ENCODE peak calls at places on chromosomes 16 and 17, in eight cellular contexts. J is naive thymus-derived CD8-positive, alpha-beta T cell; B is amniotic epithelial cell; P is nephron progenitor cell; W is progenitor cell of endocrine pancreas; R is fibroblast of lung; I is AG04450; U is HT1080. Y is an unnamed sample.

GRCh38 chr17:4605826-4606225 is 21.5 kb downstream of the SMTNL2 start:
- DNase-seq in P (no peak), J (no peak), U (no peak), R (no peak), B (peak), I (no peak), W (no peak), Y (no peak)

GRCh38 chr16:87978127-87978526 is 26.9 kb downstream of the BANP start:
- DNase-seq in J (no peak), W (no peak), U (no peak), B (no peak), P (no peak), I (no peak), R (no peak), Y (no peak)

GRCh38 chr16:813204-813915 is 12.8 kb upstream of the GNG13 start:
- DNase-seq in U (no peak), I (no peak), J (peak), W (peak), P (peak), B (no peak), R (no peak), Y (peak)

GRCh38 chr16:47061204-47061603 is 82.5 kb downstream of the NETO2 start:
- DNase-seq in W (no peak), J (no peak), P (no peak), U (no peak), R (no peak), B (no peak), I (no peak), Y (no peak)

GRCh38 chr16:2497116-2497630 is 16.6 kb upstream of the ATP6V0C start:
- DNase-seq in P (peak), W (no peak), J (no peak), B (no peak), R (no peak), U (no peak), I (no peak), Y (no peak)

GRCh38 chr17:31448467-31449077 is 57.1 kb downstream of the RAB11FIP4 start:
- DNase-seq in B (peak), U (peak), W (no peak), I (peak), J (no peak), P (no peak), R (peak), Y (no peak)

GRCh38 chr17:81494984-81495383 is 17.6 kb downstream of the ACTG1 start:
- DNase-seq in P (no peak), W (no peak), U (no peak), R (no peak), J (no peak), B (peak), I (no peak), Y (no peak)

GRCh38 chr16:30585022-30585399 is 486 bp downstream of the ZNF785 start:
- DNase-seq in J (no peak), B (no peak), R (peak), U (no peak), P (no peak), W (no peak), I (no peak), Y (peak)

GRCh38 chr17:4986403-4986802 is 1.1 kb downstream of the CAMTA2 start:
- DNase-seq in U (peak), W (no peak), I (no peak), R (no peak), J (no peak), P (no peak), B (no peak), Y (no peak)

GRCh38 chr17:15260376-15261062 is 4.6 kb downstream of the PMP22 start:
- DNase-seq in U (peak), P (peak), J (peak), I (peak), B (peak), R (peak), W (peak), Y (peak)

GRCh38 chr17:49971848-49972485 is 3.0 kb downstream of the DLX4 start:
- DNase-seq in I (no peak), B (no peak), U (no peak), W (no peak), J (no peak), R (no peak), P (peak), Y (no peak)

GRCh38 chr16:70378869-70379493 is 32.3 kb downstream of the DDX19A start:
- DNase-seq in J (no peak), U (no peak), W (no peak), B (no peak), R (no peak), I (no peak), P (no peak), Y (no peak)

GRCh38 chr17:80295146-80295545 is 34.5 kb downstream of the RNF213 start:
- DNase-seq in J (no peak), I (no peak), R (no peak), W (no peak), U (no peak), B (no peak), P (no peak), Y (no peak)

GRCh38 chr17:17561408-17562144 is 29.9 kb downstream of the PEMT start:
- DNase-seq in I (no peak), R (no peak), P (no peak), W (no peak), J (no peak), U (no peak), B (no peak), Y (no peak)

GRCh38 chr16:30953111-30953510 is 4.2 kb downstream of the ORAI3 start:
- DNase-seq in U (no peak), P (no peak), J (no peak), B (no peak), I (no peak), R (no peak), W (no peak), Y (no peak)

GRCh38 chr17:78016852-78017251 is 58.3 kb downstream of the TNRC6C start:
- DNase-seq in B (no peak), J (no peak), W (no peak), U (no peak), I (no peak), P (no peak), R (no peak), Y (no peak)

GRCh38 chr16:25419681-25420080 is 162.0 kb upstream of the ZKSCAN2 start:
- DNase-seq in J (no peak), R (no peak), P (no peak), I (no peak), U (no peak), B (no peak), W (no peak), Y (no peak)

Y was measured in CD4-positive, CD25-positive, alpha-beta regulatory T cell.